ENCODE peak calls at places on chromosomes 5 and 9, in seven cellular contexts. W is heart right ventricle, J is IMR-90, O is colonic mucosa, S is suprapubic skin, B is mammary epithelial cell, V is neural progenitor cell. A is an unnamed sample.

GRCh38 chr9:113520109-113520642 is 56.6 kb downstream of the RGS3 start:
- DNase-seq in V (no peak), O (no peak), J (peak), W (no peak), S (no peak), B (peak), A (no peak)

GRCh38 chr5:65199988-65200668 is 281.6 kb downstream of the ADAMTS6 start:
- DNase-seq in V (no peak), O (no peak), J (peak), B (no peak), S (no peak), W (no peak), A (no peak)

GRCh38 chr9:17829812-17830385 is 251.0 kb downstream of the SH3GL2 start:
- DNase-seq in V (no peak), S (no peak), O (no peak), B (no peak), J (no peak), W (no peak), A (no peak)

GRCh38 chr5:53503819-53504218 is 23.4 kb downstream of the FST start:
- DNase-seq in J (peak), O (no peak), V (no peak), S (no peak), B (no peak), W (no peak), A (no peak)

GRCh38 chr5:126339215-126339805 is 83.9 kb upstream of the GRAMD2B start:
- DNase-seq in S (no peak), V (peak), J (peak), B (peak), W (no peak), O (peak), A (peak)

GRCh38 chr9:135811796-135812195 is 95.5 kb downstream of the CAMSAP1 start:
- DNase-seq in B (no peak), V (no peak), W (no peak), S (no peak), J (peak), O (no peak), A (no peak)

GRCh38 chr5:177528631-177529030 is 11.9 kb upstream of the DDX41 start:
- DNase-seq in W (no peak), O (no peak), J (no peak), S (peak), B (no peak), V (no peak), A (no peak)

GRCh38 chr5:162256711-162257110 is 189.1 kb downstream of the GABRG2 start:
- DNase-seq in W (no peak), O (no peak), V (peak), J (no peak), S (no peak), B (no peak), A (no peak)

GRCh38 chr9:108060165-108060564 is 570.6 kb upstream of the KLF4 start:
- DNase-seq in J (no peak), S (no peak), B (no peak), V (no peak), O (no peak), W (no peak), A (no peak)
- TF ChIP-seq CTCF in J (no peak), S (no peak), B (no peak), V (no peak), O (no peak), W (no peak), A (no peak)

DNA sequence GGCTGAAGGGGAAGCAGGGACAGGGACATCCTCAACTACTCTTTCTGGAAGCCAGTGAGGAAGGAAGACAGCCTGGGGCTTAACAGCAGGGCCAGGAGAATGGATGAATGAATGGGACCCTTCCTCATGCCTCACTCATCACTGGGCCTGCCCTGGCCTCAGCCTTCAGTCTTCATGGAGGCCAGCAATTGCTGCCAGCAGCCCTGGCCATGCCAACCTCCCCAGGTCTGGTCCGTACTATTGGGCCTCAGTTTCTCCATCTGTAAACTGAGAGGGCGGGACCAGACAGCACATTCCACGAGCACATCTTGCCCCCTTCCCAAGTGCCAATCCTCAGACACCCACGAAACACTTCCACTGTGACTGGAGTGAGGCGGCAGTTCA is 1.1 kb upstream of the RALGDS start:
- DNase-seq in J (no peak), O (no peak), S (no peak), W (no peak), B (no peak), V (no peak), A (no peak)
- H3K27ac ChIP-seq in J (no peak), O (peak), S (peak), W (peak), B (no peak), V (no peak), A (no peak)

DNA sequence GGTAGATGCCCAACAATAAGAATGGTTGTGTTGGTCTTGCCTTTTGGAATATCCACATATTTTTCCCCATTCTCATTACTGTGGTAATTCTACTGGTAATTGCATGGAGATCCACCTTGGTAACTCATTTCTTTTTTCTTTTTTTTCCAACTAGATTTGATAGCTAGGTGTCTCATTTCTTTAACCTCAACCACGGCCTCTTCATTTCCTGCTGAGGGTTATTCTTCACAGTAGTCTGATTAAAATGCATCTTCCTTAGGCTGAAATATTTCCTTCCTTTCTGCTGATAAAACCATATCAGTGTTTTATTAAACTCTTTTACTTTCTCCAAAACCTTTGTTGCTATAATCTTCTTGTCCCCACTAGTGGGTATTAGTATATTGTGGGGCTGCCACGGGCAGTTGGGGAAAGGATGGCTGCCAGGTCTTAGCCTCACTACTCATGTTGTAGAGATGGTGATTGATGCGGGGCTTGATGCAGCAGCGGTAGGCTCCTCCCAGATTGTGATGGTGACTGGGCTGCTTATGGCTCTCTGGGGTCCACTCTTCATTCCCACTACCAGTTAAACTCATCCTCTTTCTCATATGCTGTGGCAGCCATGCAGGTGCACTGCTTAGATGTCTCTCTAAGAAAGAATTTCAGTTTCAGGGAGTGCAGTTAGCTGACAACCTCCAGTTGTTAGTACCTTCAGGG is 35.9 kb downstream of the KIF2A start:
- DNase-seq in B (no peak), S (no peak), O (no peak), V (no peak), W (no peak), J (no peak), A (no peak)
- TF ChIP-seq CTCF in B (no peak), S (no peak), O (no peak), V (no peak), W (no peak), J (no peak), A (no peak)

DNA sequence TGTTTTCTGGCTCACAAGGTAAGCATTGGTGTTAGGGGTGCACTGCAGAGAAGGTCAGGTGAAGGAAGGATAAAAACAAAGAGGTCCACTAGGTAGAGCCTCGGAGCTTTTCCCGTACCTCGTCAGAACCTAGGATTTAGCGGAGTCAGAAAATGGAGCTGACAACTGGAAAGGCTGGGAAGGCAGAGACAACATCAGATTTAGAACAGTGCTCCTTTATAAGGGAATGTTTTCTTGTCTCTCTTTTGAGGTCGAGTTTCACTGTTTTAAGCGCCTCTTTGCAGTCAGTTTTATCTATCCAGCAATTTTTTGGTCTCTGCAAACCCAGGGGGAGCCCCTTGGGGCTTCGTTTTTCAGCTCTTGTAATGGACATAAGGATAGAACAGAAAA is 80.6 kb downstream of the FNBP1 start:
- DNase-seq in O (no peak), B (peak), V (peak), W (no peak), S (no peak), J (no peak), A (no peak)
- H3K27ac ChIP-seq in O (peak), B (peak), V (peak), W (peak), S (peak), J (peak), A (peak)

GRCh38 chr9:127347831-127348699 is 48.9 kb upstream of the SLC2A8 start:
- DNase-seq in O (no peak), S (no peak), W (no peak), B (peak), V (no peak), J (peak), A (peak)
- TF ChIP-seq CTCF in O (no peak), S (no peak), W (peak), B (peak), V (no peak), J (peak), A (peak)

A was measured in Panc1.